ENCODE peak calls at places on chromosomes 2 and 18, in five cellular contexts. N, V, D, A and I are unnamed samples.

GRCh38 chr2:177397501-177398289 is 5.1 kb downstream of the AGPS start:
- DNase-seq in N (no peak), D (peak), V (peak), A (no peak), I (peak)

GRCh38 chr2:207766697-207767460 is 2.8 kb downstream of the FZD5 start:
- DNase-seq in A (no peak), N (peak), D (no peak), V (no peak), I (no peak)

GRCh38 chr18:60277855-60278480 is 94.6 kb downstream of the MC4R start:
- DNase-seq in A (no peak), V (peak), D (no peak), N (no peak), I (no peak)

GRCh38 chr18:50218432-50219197 is 23.7 kb upstream of the MYO5B start:
- DNase-seq in A (peak), D (peak), N (peak), V (peak), I (no peak)

GRCh38 chr2:113157108-113157896 is 16.5 kb upstream of the PSD4 start:
- DNase-seq in A (peak), D (no peak), N (peak), V (peak), I (no peak)

GRCh38 chr2:132980304-132980703 is 310.3 kb upstream of the LYPD1 start:
- DNase-seq in D (no peak), V (no peak), A (no peak), N (no peak), I (no peak)

GRCh38 chr18:36578871-36579270 is 249.9 kb downstream of the TPGS2 start:
- DNase-seq in A (no peak), V (peak), D (peak), N (no peak), I (no peak)

GRCh38 chr18:78672862-78673446 is 306.7 kb upstream of the SALL3 start:
- DNase-seq in V (no peak), A (no peak), N (no peak), D (no peak), I (no peak)

GRCh38 chr2:226813148-226813701 is 13.6 kb upstream of the IRS1 start:
- DNase-seq in N (no peak), D (no peak), A (no peak), V (peak), I (no peak)

GRCh38 chr18:66344227-66344626 is 259.7 kb downstream of the CDH19 start:
- DNase-seq in A (no peak), D (no peak), V (no peak), N (no peak), I (no peak)

GRCh38 chr18:55999641-56000040 is 411.6 kb upstream of the TCF4 start:
- DNase-seq in N (no peak), A (no peak), D (peak), V (no peak), I (no peak)

GRCh38 chr18:61544178-61544577 is 210.9 kb downstream of the CDH20 start:
- DNase-seq in A (no peak), D (no peak), V (no peak), N (no peak), I (no peak)

GRCh38 chr2:37454851-37455762 is 110.7 kb downstream of the QPCT start:
- DNase-seq in V (peak), N (no peak), D (peak), A (no peak), I (no peak)

GRCh38 chr2:185618630-185619029 is 120.0 kb upstream of the FSIP2 start:
- DNase-seq in V (peak), D (peak), A (no peak), N (no peak), I (peak)

GRCh38 chr2:64978514-64979268 is 10.5 kb upstream of the SLC1A4 start:
- DNase-seq in V (peak), A (no peak), D (peak), N (no peak), I (peak)

GRCh38 chr2:44957656-44958327 is 16.3 kb downstream of the SIX3 start:
- DNase-seq in V (no peak), A (no peak), N (no peak), D (peak), I (no peak)

GRCh38 chr2:12935226-12935625 is 218.5 kb downstream of the TRIB2 start:
- DNase-seq in D (no peak), A (no peak), V (peak), N (no peak), I (no peak)

GRCh38 chr2:96734899-96735585 is 4.8 kb downstream of the LMAN2L start:
- DNase-seq in N (no peak), D (peak), A (no peak), V (no peak), I (no peak)

GRCh38 chr2:32856891-32857290 is 89.9 kb upstream of the LTBP1 start:
- DNase-seq in A (no peak), N (no peak), V (no peak), D (no peak), I (no peak)

GRCh38 chr2:127008265-127008664 is 98.7 kb downstream of the BIN1 start:
- DNase-seq in D (no peak), N (no peak), A (no peak), V (no peak), I (no peak)

GRCh38 chr2:61114147-61114546 is 47.8 kb upstream of the C2orf74 start:
- DNase-seq in A (no peak), V (no peak), N (no peak), D (no peak), I (no peak)